ENCODE peak calls at places on chromosomes 16 and 17, in four cellular contexts. One of them, this sample, is unnamed.

GRCh38 chr16:23388786-23389185 is 64.2 kb downstream of the COG7 start:
- DNase-seq in neuronal stem cell: no peak
- DNase-seq in sciatic nerve: no peak
- DNase-seq in NCI-H1048: no peak
- DNase-seq in this sample: peak

GRCh38 chr17:65697661-65698060 is 136.2 kb upstream of the AXIN2 start:
- DNase-seq in neuronal stem cell: no peak
- DNase-seq in sciatic nerve: no peak
- DNase-seq in NCI-H1048: no peak
- DNase-seq in this sample: no peak

GRCh38 chr17:38716368-38717005 is 11.4 kb downstream of the MLLT6 start:
- DNase-seq in neuronal stem cell: no peak
- DNase-seq in sciatic nerve: no peak
- DNase-seq in NCI-H1048: no peak
- DNase-seq in this sample: no peak

GRCh38 chr17:78412403-78412802 is 34.0 kb downstream of the PGS1 start:
- DNase-seq in neuronal stem cell: no peak
- DNase-seq in sciatic nerve: no peak
- DNase-seq in NCI-H1048: no peak
- DNase-seq in this sample: peak

GRCh38 chr16:67396159-67396774 is 3.0 kb upstream of the TPPP3 start:
- DNase-seq in neuronal stem cell: peak
- DNase-seq in sciatic nerve: peak
- DNase-seq in NCI-H1048: no peak
- DNase-seq in this sample: peak

GRCh38 chr17:74749262-74750038 is 1.0 kb downstream of the NHERF1 start:
- DNase-seq in neuronal stem cell: no peak
- DNase-seq in sciatic nerve: no peak
- DNase-seq in NCI-H1048: no peak
- DNase-seq in this sample: peak

GRCh38 chr16:27690604-27691003 is 140.7 kb downstream of the KATNIP start:
- DNase-seq in neuronal stem cell: no peak
- DNase-seq in sciatic nerve: no peak
- DNase-seq in NCI-H1048: no peak
- DNase-seq in this sample: no peak

GRCh38 chr17:42403150-42403549 is 14.9 kb upstream of the STAT3 start:
- DNase-seq in neuronal stem cell: no peak
- DNase-seq in sciatic nerve: no peak
- DNase-seq in NCI-H1048: no peak
- DNase-seq in this sample: no peak

This sample was measured in spleen.